ENCODE peak calls at places on chromosome 11, in seven cellular contexts. T is stomach, I is IMR-90, Q is psoas muscle, S is heart left ventricle, H is H9, W is A549. M is an unnamed sample. For H3K9me3, the result is how much of the 10 kb centered on the place peaks cover.

GRCh38 chr11:66107600-66108151 is 37.6 kb downstream of the PACS1 start:
- DNase-seq in T (no peak), I (no peak), Q (no peak), S (no peak), H (no peak), W (no peak), M (no peak)

GRCh38 chr11:121199516-121199915 is 93.1 kb upstream of the SC5D start:
- DNase-seq in T (no peak), I (no peak), Q (no peak), S (no peak), H (no peak), W (no peak), M (no peak)

GRCh38 chr11:63920870-63921417 is 4.0 kb upstream of the RCOR2 start:
- DNase-seq in T (no peak), I (no peak), Q (no peak), S (no peak), H (peak), W (no peak), M (no peak)

GRCh38 chr11:79150966-79151365 is 289.9 kb downstream of the TENM4 start:
- DNase-seq in T (no peak), I (peak), Q (no peak), S (no peak), H (no peak), W (no peak), M (no peak)

GRCh38 chr11:10515418-10515817 is 25.6 kb downstream of the RNF141 start:
- DNase-seq in T (no peak), I (no peak), Q (no peak), S (no peak), H (no peak), W (no peak), M (no peak)

GRCh38 chr11:10629431-10630002 is 61.1 kb upstream of the LYVE1 start:
- DNase-seq in T (no peak), I (no peak), Q (no peak), S (no peak), H (no peak), W (no peak), M (no peak)

GRCh38 chr11:62034045-62034355 is 66.6 kb upstream of the FTH1 start:
- DNase-seq in T (no peak), I (no peak), Q (no peak), S (no peak), H (no peak), W (no peak), M (no peak)

GRCh38 chr11:123430736-123431356 is 777 bp downstream of the GRAMD1B start:
- DNase-seq in T (peak), I (peak), Q (peak), S (peak), H (peak), W (peak), M (peak)

GRCh38 chr11:64855596-64856304 is 11.3 kb upstream of the CDC42BPG start:
- DNase-seq in T (no peak), I (no peak), Q (no peak), S (no peak), H (no peak), W (no peak), M (no peak)

GRCh38 chr11:88520391-88520790 is 182.9 kb upstream of the CTSC start:
- DNase-seq in T (no peak), I (peak), Q (no peak), S (no peak), H (no peak), W (no peak), M (no peak)

GRCh38 chr11:23236846-23237550 is 376.7 kb upstream of the CCDC179 start:
- DNase-seq in T (no peak), I (peak), Q (no peak), S (no peak), H (no peak), W (no peak), M (no peak)

GRCh38 chr11:72000591-72000867 is 1.8 kb downstream of the IL18BP start:
- DNase-seq in T (no peak), I (no peak), Q (no peak), S (no peak), H (no peak), W (no peak), M (no peak)
- H3K27ac ChIP-seq in T (peak), I (no peak), Q (no peak), S (no peak), H (no peak), W (no peak), M (no peak)

GRCh38 chr11:50379484-50379883 is 346.8 kb downstream of the OR4C45 start:
- DNase-seq in T (no peak), I (no peak), Q (no peak), S (no peak), H (no peak), W (no peak), M (no peak)
- H3K9me3 ChIP-seq in T (half or more), I (under half), Q (under half), S (under half), H (half or more), W (under half), M (half or more)

GRCh38 chr11:70398834-70399680 is 728 bp downstream of the CTTN start:
- DNase-seq in T (peak), I (no peak), Q (peak), S (no peak), H (no peak), W (no peak), M (no peak)

GRCh38 chr11:70399681-70400112 is 1.4 kb downstream of the CTTN start:
- DNase-seq in T (peak), I (peak), Q (peak), S (peak), H (peak), W (peak), M (peak)

GRCh38 chr11:70397983-70398833 is at the start of gene CTTN:
- DNase-seq in T (peak), I (peak), Q (peak), S (peak), H (peak), W (peak), M (peak)

GRCh38 chr11:70394211-70394950 is 3.9 kb upstream of the CTTN start:
- DNase-seq in T (no peak), I (no peak), Q (no peak), S (no peak), H (no peak), W (no peak), M (no peak)

DNA sequence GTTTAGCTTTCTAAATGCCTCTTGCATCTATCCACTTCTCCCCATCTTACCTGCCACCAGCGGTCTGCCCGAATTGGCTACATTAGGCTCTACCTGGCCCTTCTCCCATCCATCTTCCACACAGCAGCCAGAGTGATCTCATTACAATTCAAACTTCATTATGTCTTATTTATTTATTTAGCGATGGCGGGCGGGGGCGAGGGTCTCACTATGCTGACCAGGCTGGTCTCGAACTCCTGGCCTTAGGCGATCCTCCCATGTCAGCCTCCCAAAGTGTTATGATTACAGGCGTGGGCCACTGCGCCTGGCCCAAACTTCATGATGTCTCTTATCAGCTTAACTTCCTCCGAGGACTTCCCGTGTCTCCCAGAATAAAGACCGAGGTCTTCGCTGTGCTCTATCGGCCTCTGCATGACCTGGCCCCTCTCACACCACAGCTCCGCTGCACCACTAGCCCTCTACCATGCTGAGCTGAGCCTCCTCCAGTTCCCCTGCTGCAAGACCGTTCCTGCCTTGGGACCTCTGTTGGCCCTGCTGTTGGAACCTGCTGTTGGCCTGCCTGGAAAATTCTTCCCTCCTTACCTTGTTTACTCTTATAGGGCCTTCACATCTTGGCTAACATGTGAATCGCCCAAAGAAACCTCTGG is 870 bp upstream of the CTTN start:
- DNase-seq in T (no peak), I (peak), Q (no peak), S (no peak), H (peak), W (no peak), M (no peak)
- H3K27ac ChIP-seq in T (peak), I (peak), Q (peak), S (peak), H (no peak), W (peak), M (peak)

DNA sequence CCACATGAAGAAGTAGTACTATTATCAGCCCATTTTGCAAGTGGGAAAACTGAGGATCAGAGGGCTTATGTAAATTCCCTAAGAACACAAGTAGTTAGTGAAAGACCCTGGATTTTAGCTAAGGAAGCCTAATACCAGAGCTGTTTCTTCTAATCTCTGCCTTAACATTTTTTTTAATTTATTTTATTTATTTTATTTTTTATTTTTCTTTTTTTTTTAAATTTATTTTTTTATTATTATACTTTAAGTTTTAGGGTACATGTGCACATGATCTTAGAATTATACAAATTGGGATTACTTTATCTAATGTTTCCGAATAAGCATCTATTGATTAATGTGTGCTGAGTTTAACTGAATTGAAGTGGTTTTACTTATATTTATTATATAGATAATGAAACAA is 1015.3 kb downstream of the LRRC4C start:
- DNase-seq in T (no peak), I (no peak), Q (no peak), S (no peak), H (no peak), W (no peak), M (no peak)
- H3K9me3 ChIP-seq in T (under half), I (under half), Q (under half), S (under half), H (under half), W (under half), M (under half)

DNA sequence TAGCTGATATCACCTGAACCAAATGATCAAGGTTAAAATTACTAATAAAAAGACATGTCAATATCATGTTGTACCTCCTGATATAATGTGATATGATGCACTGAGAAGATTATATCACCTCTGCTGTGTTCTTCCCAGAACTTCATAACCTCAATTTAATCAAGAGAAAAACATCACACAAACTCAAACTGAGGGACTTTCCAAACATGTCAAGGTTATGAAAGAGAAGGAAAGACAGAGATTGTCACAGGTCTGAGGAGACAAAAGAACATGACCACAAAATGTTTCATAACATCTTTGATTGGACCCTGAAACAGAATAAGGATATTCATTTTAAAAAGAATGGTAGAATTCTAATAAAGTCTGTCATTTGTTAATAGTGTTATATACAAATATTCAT is 43.0 kb upstream of the CFAP300 start:
- DNase-seq in T (no peak), I (no peak), Q (no peak), S (no peak), H (no peak), W (no peak), M (no peak)
- H3K27ac ChIP-seq in T (no peak), I (no peak), Q (no peak), S (no peak), H (no peak), W (peak), M (no peak)

DNA sequence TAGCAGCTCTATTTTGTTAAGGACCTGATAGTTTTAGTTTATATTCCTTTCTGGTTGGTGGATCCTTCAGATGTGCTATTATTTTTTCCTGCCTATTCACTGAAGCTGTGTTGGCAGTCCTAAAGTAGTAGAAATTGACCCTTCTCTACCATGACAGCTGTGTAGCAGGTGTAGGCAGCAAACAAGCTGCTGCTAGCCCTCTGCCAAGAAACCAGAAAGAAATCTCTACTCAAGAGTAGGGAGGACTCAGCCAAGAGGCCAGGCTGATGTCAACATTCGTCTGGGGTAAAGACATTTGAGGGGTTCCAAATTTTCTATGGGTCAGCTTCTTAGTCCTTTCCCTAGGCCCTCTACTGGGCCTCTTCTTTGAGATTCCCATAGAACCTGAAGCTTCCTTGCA is 51.2 kb downstream of the CSTF3 start:
- DNase-seq in T (no peak), I (no peak), Q (no peak), S (no peak), H (no peak), W (no peak), M (no peak)
- H3K9me3 ChIP-seq in T (under half), I (under half), Q (under half), S (under half), H (under half), W (under half), M (under half)

DNA sequence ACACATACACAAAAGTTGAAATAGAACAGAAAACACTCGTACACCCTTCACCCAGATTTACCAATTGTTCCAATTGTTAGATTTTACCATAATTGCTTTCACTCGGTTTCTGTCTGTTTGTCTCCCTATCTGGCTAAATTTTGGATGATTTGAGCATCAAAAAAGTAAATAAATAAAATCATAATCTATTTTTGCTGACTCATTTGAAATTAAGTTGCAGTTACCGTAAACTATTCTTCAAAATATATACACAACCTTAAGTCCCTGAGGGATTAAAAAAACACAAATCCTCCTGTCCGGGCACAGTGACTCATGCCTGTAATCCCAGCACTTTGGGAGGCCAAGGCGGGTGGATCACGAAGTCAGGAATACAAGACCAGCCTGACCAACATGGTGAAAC is 81.3 kb upstream of the SYT9 start:
- DNase-seq in T (no peak), I (no peak), Q (no peak), S (no peak), H (no peak), W (no peak), M (no peak)
- H3K27ac ChIP-seq in T (no peak), I (no peak), Q (no peak), S (no peak), H (no peak), W (no peak), M (no peak)